ENCODE peak calls at places on chromosome 22, in ten cellular contexts. I, Y, R, Q, S, G, F, H, V and M are unnamed samples.

GRCh38 chr22:32588063-32588462 is 113.5 kb downstream of the FBXO7 start:
- DNase-seq in I (no peak), Y (no peak), R (no peak), Q (no peak), S (no peak), G (no peak), F (no peak), H (no peak), V (no peak), M (no peak)

GRCh38 chr22:31100762-31101525 is 6.4 kb downstream of the SELENOM start:
- DNase-seq in I (no peak), Y (no peak), R (no peak), Q (no peak), S (no peak), G (no peak), F (no peak), H (no peak), V (no peak), M (no peak)

GRCh38 chr22:31271485-31271884 is 20.8 kb downstream of the PIK3IP1 start:
- DNase-seq in I (no peak), Y (no peak), R (no peak), Q (no peak), S (no peak), G (no peak), F (no peak), H (no peak), V (no peak), M (no peak)

GRCh38 chr22:24389680-24390079 is 37.7 kb upstream of the ADORA2A start:
- DNase-seq in I (no peak), Y (no peak), R (no peak), Q (no peak), S (no peak), G (no peak), F (no peak), H (no peak), V (no peak), M (no peak)

GRCh38 chr22:42202048-42202447 is 68.4 kb downstream of the TCF20 start:
- DNase-seq in I (no peak), Y (no peak), R (no peak), Q (no peak), S (no peak), G (no peak), F (no peak), H (no peak), V (no peak), M (no peak)

GRCh38 chr22:43897751-43898261 is 6.0 kb upstream of the PNPLA5 start:
- DNase-seq in I (no peak), Y (peak), R (no peak), Q (no peak), S (no peak), G (no peak), F (no peak), H (no peak), V (no peak), M (no peak)

GRCh38 chr22:27840436-27840835 is 38.9 kb upstream of the MN1 start:
- DNase-seq in I (no peak), Y (no peak), R (no peak), Q (no peak), S (no peak), G (no peak), F (no peak), H (no peak), V (no peak), M (no peak)

GRCh38 chr22:38923463-38924196 is 33.8 kb upstream of the APOBEC3A start:
- DNase-seq in I (peak), Y (peak), R (peak), Q (peak), S (peak), G (no peak), F (peak), H (no peak), V (no peak), M (no peak)

GRCh38 chr22:44325718-44326548 is 13.2 kb upstream of the SHISAL1 start:
- DNase-seq in I (no peak), Y (no peak), R (no peak), Q (no peak), S (no peak), G (no peak), F (no peak), H (no peak), V (no peak), M (no peak)

GRCh38 chr22:31096637-31097274 is 10.6 kb downstream of the SELENOM start:
- DNase-seq in I (no peak), Y (no peak), R (peak), Q (no peak), S (peak), G (no peak), F (no peak), H (no peak), V (no peak), M (no peak)

GRCh38 chr22:27512283-27512761 is 289.2 kb downstream of the MN1 start:
- DNase-seq in I (peak), Y (peak), R (peak), Q (no peak), S (no peak), G (no peak), F (peak), H (no peak), V (no peak), M (no peak)

GRCh38 chr22:40376149-40376548 is 5.8 kb downstream of the SGSM3 start:
- DNase-seq in I (no peak), Y (no peak), R (no peak), Q (no peak), S (no peak), G (no peak), F (no peak), H (peak), V (no peak), M (no peak)

GRCh38 chr22:21450320-21450831 is 16.8 kb upstream of the TMEM191C start:
- DNase-seq in I (no peak), Y (no peak), R (no peak), Q (peak), S (peak), G (no peak), F (peak), H (no peak), V (no peak), M (peak)

GRCh38 chr22:33194529-33194928 is 136.3 kb upstream of the SYN3 start:
- DNase-seq in I (no peak), Y (no peak), R (no peak), Q (no peak), S (no peak), G (no peak), F (no peak), H (no peak), V (no peak), M (no peak)

GRCh38 chr22:33735978-33736377 is 184.3 kb downstream of the LARGE1 start:
- DNase-seq in I (no peak), Y (no peak), R (no peak), Q (no peak), S (no peak), G (no peak), F (no peak), H (no peak), V (no peak), M (no peak)

GRCh38 chr22:17969732-17970131 is 54.6 kb downstream of the MICAL3 start:
- DNase-seq in I (peak), Y (no peak), R (no peak), Q (no peak), S (no peak), G (no peak), F (peak), H (no peak), V (no peak), M (no peak)

GRCh38 chr22:31286360-31287255 is 5.7 kb downstream of the PIK3IP1 start:
- DNase-seq in I (no peak), Y (no peak), R (no peak), Q (no peak), S (no peak), G (peak), F (no peak), H (peak), V (peak), M (peak)

GRCh38 chr22:32042924-32043323 is at the start of gene SLC5A1:
- DNase-seq in I (no peak), Y (peak), R (peak), Q (peak), S (peak), G (no peak), F (no peak), H (no peak), V (no peak), M (no peak)

GRCh38 chr22:43213962-43214361 is 27.0 kb upstream of the TTLL12 start:
- DNase-seq in I (no peak), Y (no peak), R (no peak), Q (no peak), S (no peak), G (no peak), F (no peak), H (no peak), V (no peak), M (no peak)

DNA sequence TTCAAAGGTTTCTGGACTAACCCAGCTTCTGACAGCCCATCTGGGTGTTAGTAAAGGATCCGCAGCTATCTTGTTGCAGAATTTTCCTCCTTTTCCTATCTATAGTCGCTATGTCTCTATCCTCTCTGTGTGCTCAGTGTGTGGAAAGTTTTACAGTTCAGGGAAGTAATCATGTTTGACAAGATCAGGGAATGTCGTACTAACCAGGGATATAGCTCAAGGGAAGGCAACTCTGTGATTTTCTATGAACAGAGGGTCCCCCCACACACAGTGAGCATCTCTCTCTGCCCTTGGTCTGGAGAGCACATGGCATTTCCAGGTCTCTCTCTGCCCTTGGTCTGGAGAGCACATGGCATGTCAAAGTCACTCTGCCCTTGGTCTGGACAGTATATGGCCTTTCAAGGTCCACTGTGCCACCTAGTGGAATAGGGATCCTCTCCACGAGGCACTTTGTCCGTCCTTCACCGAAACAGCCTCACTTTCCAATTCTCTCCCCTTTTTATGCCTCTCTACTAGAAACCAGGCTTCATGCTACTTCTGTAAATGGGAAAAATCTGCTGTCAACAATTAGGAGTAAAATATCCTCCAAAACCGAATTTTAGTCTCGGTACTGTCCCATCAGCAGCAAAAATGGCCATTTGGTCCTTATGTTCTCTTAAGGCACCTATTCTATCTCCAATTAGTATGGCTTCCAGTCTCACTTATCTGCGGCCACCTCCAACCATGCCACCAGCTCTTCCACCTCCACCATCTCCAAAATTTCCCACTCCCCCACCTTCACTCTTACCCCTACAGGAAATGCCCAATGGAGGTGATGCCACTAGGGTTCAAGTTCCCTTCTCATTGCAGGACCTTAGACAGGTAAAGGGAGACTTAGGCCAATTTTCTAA is 88.7 kb downstream of the IGLL5 start:
- DNase-seq in I (no peak), Y (no peak), R (no peak), Q (no peak), S (no peak), G (no peak), F (no peak), H (no peak), V (no peak), M (no peak)
- TF ChIP-seq CTCF in I (no peak), Y (no peak), R (no peak), Q (no peak), S (peak), G (no peak), F (no peak), H (peak), V (no peak), M (no peak)

DNA sequence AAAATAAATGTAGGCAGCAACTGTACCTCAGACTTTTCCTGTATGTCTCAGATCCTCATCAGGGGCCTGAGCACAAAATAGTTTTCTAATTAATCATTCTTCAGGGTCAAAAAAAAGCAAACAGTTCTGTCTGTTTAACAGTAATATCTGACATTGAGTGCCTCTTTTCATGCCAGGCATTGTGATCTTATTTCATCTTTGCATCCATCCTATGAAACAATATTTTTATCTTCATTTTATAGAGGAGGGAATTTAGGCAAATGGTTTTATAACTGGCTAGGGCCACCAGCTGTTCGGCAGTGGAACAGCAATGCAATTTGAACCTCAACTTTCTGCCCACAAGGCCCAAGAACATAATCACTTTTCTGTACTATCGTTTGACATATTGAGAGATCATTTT is 145.6 kb downstream of the WNT7B start:
- DNase-seq in I (no peak), Y (peak), R (no peak), Q (no peak), S (no peak), G (no peak), F (no peak), H (peak), V (no peak), M (no peak)
- TF ChIP-seq CTCF in I (no peak), Y (peak), R (no peak), Q (peak), S (peak), G (peak), F (peak), H (peak), V (no peak), M (peak)

GRCh38 chr22:34993548-34993947 is 72.4 kb upstream of the ISX start:
- DNase-seq in I (no peak), Y (no peak), R (no peak), Q (no peak), S (no peak), G (no peak), F (no peak), H (no peak), V (no peak), M (no peak)

GRCh38 chr22:34997921-34998320 is 68.0 kb upstream of the ISX start:
- DNase-seq in I (no peak), Y (no peak), R (no peak), Q (no peak), S (no peak), G (no peak), F (no peak), H (no peak), V (no peak), M (no peak)

DNA sequence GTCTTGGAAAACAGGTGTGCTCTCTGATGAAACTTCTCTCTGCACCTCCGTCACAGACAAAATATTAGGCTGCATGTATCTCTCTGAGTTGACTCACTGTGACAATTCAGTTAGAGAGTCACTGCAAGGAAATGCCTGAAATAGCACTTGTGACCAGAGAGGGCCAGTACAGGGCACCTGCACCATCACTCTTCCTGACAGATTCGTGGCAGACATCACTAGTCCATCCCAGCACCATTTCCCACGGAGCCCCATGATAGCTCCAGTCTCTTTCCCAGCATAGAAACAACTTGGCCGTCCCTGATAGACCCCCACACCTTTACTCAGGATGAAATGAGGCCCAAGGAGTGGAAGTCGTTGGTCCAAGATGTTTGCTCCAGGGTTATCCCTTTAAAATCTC is 73.3 kb upstream of the ISX start:
- DNase-seq in I (no peak), Y (no peak), R (no peak), Q (no peak), S (no peak), G (no peak), F (no peak), H (no peak), V (no peak), M (no peak)
- TF ChIP-seq CTCF in I (no peak), Y (no peak), R (no peak), Q (no peak), S (no peak), G (no peak), F (no peak), H (no peak), V (no peak), M (no peak)

DNA sequence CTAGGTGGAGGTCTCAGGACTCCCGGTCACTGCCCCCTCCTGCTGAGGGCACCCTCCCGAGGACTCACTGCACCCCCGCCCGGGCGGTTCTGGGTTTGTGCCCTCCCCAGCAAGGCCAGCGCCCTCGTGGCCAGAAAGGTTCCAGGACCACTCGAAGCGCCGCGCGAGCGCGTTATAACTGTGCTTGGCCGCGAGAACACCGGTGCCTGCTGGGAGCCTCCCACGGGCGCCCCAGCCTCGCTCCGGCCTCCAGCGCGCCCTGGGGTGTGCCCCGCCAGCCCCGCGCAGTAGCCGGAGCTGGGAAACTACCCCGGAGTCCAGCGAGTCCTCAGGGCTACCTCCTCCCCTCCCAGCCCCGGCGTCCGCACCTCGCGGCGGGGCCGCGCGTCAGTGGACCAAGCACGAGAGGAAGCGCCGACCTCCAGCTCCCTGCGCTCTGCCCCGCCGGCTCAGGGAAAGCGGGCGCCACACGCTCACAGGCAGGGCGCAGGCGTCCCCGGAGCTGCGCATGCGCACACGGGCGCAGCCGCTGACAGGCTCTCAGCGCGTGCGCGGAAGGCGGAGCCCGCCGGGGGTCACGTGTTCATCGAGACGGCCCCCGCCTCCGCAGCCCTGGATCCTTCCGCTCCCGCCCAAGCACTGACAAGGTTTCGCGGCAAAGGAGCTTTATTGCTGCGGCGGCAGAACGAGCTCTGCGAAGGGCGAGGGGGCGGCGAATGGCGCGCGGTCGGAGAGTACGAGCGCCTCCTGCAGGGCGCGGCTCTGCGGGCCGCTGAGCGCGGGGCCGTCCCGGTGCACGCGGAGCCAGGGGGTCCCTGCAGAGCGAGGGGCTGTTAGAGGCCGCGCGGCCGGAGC is at the start of gene SCO2:
- DNase-seq in I (peak), Y (peak), R (peak), Q (peak), S (peak), G (peak), F (peak), H (peak), V (peak), M (peak)
- TF ChIP-seq CTCF in I (no peak), Y (peak), R (no peak), Q (peak), S (peak), G (peak), F (peak), H (peak), V (no peak), M (peak)

DNA sequence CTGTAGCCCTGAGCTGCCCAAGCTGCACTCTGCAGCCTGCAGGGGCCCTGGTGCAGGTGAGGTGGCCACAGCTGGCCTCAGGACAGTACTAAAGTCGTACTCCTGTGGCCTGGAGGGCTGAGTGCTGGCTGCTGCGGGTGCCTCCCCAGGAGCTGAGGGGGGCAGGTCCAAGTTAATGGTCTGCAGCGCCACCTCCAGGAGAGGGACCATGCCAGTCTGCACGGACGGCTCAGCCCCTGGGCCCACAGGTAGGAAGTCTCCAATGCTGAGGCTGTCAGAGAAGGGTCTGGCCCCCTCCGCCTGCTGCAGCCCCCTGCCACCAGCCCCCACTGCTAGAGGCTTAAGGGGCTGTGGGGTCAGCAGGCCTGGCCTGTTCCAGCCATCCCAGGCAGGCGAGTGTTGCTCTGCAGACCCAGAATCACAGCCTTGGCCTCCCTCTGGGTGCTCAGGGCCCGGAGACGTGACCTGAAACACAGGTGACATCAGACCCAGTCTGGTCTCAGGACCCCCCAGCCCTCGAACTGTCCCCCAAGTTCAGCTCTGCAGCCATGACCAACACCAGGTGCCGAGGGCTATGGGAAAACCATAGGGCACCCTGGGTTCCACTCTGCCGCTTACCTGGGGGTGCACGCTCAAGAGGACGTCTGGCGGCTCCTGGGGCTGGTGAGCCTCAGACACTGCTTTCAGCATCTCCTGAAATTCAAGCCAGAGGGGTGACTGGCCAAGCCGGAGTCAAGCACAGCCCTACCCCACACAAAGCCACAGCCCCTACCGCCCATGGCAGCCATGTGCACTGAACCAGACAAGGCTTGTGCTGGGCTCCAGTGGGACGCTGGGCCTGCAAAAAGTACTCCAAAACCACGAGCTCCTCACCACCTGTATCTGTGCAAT is 20.8 kb downstream of the SELENOO start:
- DNase-seq in I (no peak), Y (no peak), R (peak), Q (no peak), S (no peak), G (no peak), F (no peak), H (no peak), V (no peak), M (peak)
- TF ChIP-seq CTCF in I (no peak), Y (no peak), R (no peak), Q (no peak), S (peak), G (no peak), F (no peak), H (peak), V (no peak), M (peak)

GRCh38 chr22:22576244-22576988 is 17.4 kb upstream of the PRAME start:
- DNase-seq in I (no peak), Y (peak), R (peak), Q (peak), S (peak), G (peak), F (peak), H (peak), V (no peak), M (no peak)
- TF ChIP-seq CTCF in I (peak), Y (peak), R (peak), Q (peak), S (peak), G (peak), F (peak), H (peak), V (peak), M (peak)